ENCODE peak calls at places on chromosomes 16 and 17, in four cellular contexts. T, O, X and Z are unnamed samples.

GRCh38 chr16:80570106-80570478 is 29.3 kb downstream of the DYNLRB2 start:
- DNase-seq in X (no peak), O (peak), T (no peak), Z (no peak)

GRCh38 chr17:81025065-81025751 is 9.7 kb upstream of the BAIAP2 start:
- DNase-seq in O (no peak), X (no peak), T (no peak), Z (no peak)

GRCh38 chr17:51258756-51259573 is 884 bp downstream of the MBTD1 start:
- DNase-seq in T (no peak), X (peak), O (peak), Z (no peak)

GRCh38 chr16:67240506-67240905 is 6.8 kb downstream of the FHOD1 start:
- DNase-seq in X (no peak), O (no peak), T (no peak), Z (no peak)

GRCh38 chr16:1877804-1878203 is 5.8 kb upstream of the MEIOB start:
- DNase-seq in O (no peak), X (no peak), T (no peak), Z (no peak)

GRCh38 chr17:59332890-59333377 is 1.5 kb downstream of the YPEL2 start:
- DNase-seq in O (peak), X (peak), T (no peak), Z (no peak)

GRCh38 chr16:23967018-23967417 is 131.2 kb downstream of the PRKCB start:
- DNase-seq in O (no peak), T (no peak), X (no peak), Z (no peak)

GRCh38 chr16:84543253-84543652 is 38.8 kb upstream of the MEAK7 start:
- DNase-seq in O (no peak), X (no peak), T (no peak), Z (no peak)

GRCh38 chr17:48520631-48521045 is 10.2 kb downstream of the HOXB1 start:
- DNase-seq in T (no peak), O (no peak), X (no peak), Z (no peak)

GRCh38 chr17:2713881-2714280 is 2.3 kb upstream of the CLUH start:
- DNase-seq in X (no peak), O (no peak), T (no peak), Z (no peak)

GRCh38 chr17:12619444-12620199 is 46.1 kb upstream of the MYOCD start:
- DNase-seq in T (no peak), O (no peak), X (no peak), Z (no peak)

GRCh38 chr16:82074019-82074558 is 39.0 kb downstream of the HSD17B2 start:
- DNase-seq in X (no peak), O (no peak), T (no peak), Z (no peak)

GRCh38 chr17:28326114-28326513 is 7.1 kb downstream of the TMEM97 start:
- DNase-seq in X (peak), O (no peak), T (no peak), Z (no peak)

GRCh38 chr16:66565051-66565450 is 1.2 kb upstream of the CMTM1 start:
- DNase-seq in T (no peak), O (no peak), X (no peak), Z (no peak)

GRCh38 chr17:68318103-68318991 is 27.1 kb downstream of the ARSG start:
- DNase-seq in X (peak), T (no peak), O (peak), Z (no peak)

GRCh38 chr17:17376362-17376761 is 73.2 kb downstream of the NT5M start:
- DNase-seq in O (peak), X (no peak), T (no peak), Z (no peak)

GRCh38 chr16:89189358-89190025 is 10.8 kb downstream of the SLC22A31 start:
- DNase-seq in X (no peak), O (no peak), T (no peak), Z (no peak)

GRCh38 chr16:23694707-23695373 is 16.2 kb downstream of the PLK1 start:
- DNase-seq in O (peak), T (no peak), X (no peak), Z (no peak)